ENCODE peak calls at places on chromosomes 11 and 22, in six cellular contexts. S is hippocampal formation, P is transverse colon, F is mesendoderm, W is epithelial cell of prostate, B is T-helper 1 cell. M is an unnamed sample.

GRCh38 chr11:108754901-108755625 is 90.2 kb downstream of the DDX10 start:
- DNase-seq in S (no peak), P (no peak), F (no peak), W (no peak), B (no peak), M (no peak)

GRCh38 chr11:118126082-118126838 is 26.4 kb downstream of the SCN4B start:
- DNase-seq in S (no peak), P (no peak), F (peak), W (peak), B (no peak), M (no peak)

GRCh38 chr11:88175004-88175706 is at the start of gene RAB38:
- DNase-seq in S (no peak), P (peak), F (peak), W (no peak), B (no peak), M (no peak)

GRCh38 chr11:73262851-73263495 is 9.2 kb upstream of the P2RY6 start:
- DNase-seq in S (no peak), P (no peak), F (no peak), W (no peak), B (no peak), M (no peak)

GRCh38 chr11:61791737-61792309 is 576 bp downstream of the TMEM258 start:
- DNase-seq in S (peak), P (peak), F (peak), W (peak), B (no peak), M (no peak)

GRCh38 chr22:20509344-20510047 is 2.1 kb downstream of the MED15 start:
- DNase-seq in S (peak), P (peak), F (peak), W (no peak), B (peak), M (peak)

GRCh38 chr22:33766056-33766455 is 154.2 kb downstream of the LARGE1 start:
- DNase-seq in S (no peak), P (no peak), F (no peak), W (no peak), B (no peak), M (no peak)

GRCh38 chr11:26709057-26709456 is 12.8 kb downstream of the SLC5A12 start:
- DNase-seq in S (no peak), P (no peak), F (peak), W (no peak), B (no peak), M (no peak)

GRCh38 chr11:94876645-94877445 is 96.5 kb downstream of the CWC15 start:
- DNase-seq in S (peak), P (peak), F (peak), W (no peak), B (no peak), M (no peak)

GRCh38 chr11:46309669-46310288 is 32.3 kb downstream of the CREB3L1 start:
- DNase-seq in S (no peak), P (no peak), F (peak), W (no peak), B (no peak), M (no peak)

GRCh38 chr11:15276616-15277015 is 161.9 kb downstream of the INSC start:
- DNase-seq in S (no peak), P (no peak), F (peak), W (no peak), B (no peak), M (no peak)

GRCh38 chr11:9066432-9066925 is 24.9 kb downstream of the SCUBE2 start:
- DNase-seq in S (no peak), P (no peak), F (no peak), W (no peak), B (no peak), M (no peak)

GRCh38 chr11:134502153-134502550 is 90.1 kb upstream of the B3GAT1 start:
- DNase-seq in S (no peak), P (no peak), F (no peak), W (no peak), B (no peak), M (no peak)